ENCODE peak calls at places on chromosomes 3 and 15, in eight cellular contexts. Y is stimulated activated CD4-positive, alpha-beta T cell treated with anti-CD3 and anti-CD28 coated beads, Interleukin-15, amount 100 ng/mL, for 1 hour; X is cardiac muscle cell; G is stimulated activated naive CD4-positive, alpha-beta T cell; N is AG09319; W is MM.1S; R is neural progenitor cell; C is NCI-H2029. E is an unnamed sample.
A peak's percentile ranks its signal among the peaks of the same experiment; 100 is the strongest.

GRCh38 chr15:78730955-78731354 is 80.3 kb downstream of the ADAMTS7 start:
- DNase-seq in Y (no peak), X (no peak), G (no peak), N (no peak), C (no peak), R (no peak), W (no peak), E (no peak)

GRCh38 chr15:79682285-79682684 is 214.5 kb downstream of the MTHFS start:
- DNase-seq in Y (no peak), N (peak; percentile 53), C (no peak), X (no peak), R (no peak), G (no peak), W (no peak), E (no peak)

GRCh38 chr15:101031203-101031602 is 112.0 kb downstream of the LRRK1 start:
- DNase-seq in Y (no peak), N (no peak), C (peak; percentile 30), W (no peak), R (no peak), X (no peak), G (no peak), E (no peak)

GRCh38 chr15:91234759-91235158 is 134.7 kb downstream of the SV2B start:
- DNase-seq in Y (no peak), G (no peak), X (no peak), R (no peak), C (no peak), W (no peak), N (no peak), E (no peak)

GRCh38 chr3:190362258-190362657 is 25.7 kb upstream of the CLDN16 start:
- DNase-seq in N (no peak), Y (no peak), X (no peak), G (no peak), R (peak; percentile 37), C (no peak), W (no peak), E (no peak)

GRCh38 chr15:101615414-101615985 is 36.7 kb downstream of the TM2D3 start:
- DNase-seq in W (no peak), Y (no peak), X (no peak), C (no peak), N (no peak), G (no peak), R (no peak), E (no peak)

GRCh38 chr3:53921296-53921695 is 29.6 kb upstream of the SELENOK start:
- DNase-seq in C (no peak), N (no peak), W (no peak), R (no peak), X (no peak), Y (no peak), G (no peak), E (no peak)

GRCh38 chr3:12934431-12934830 is 93.1 kb upstream of the RPL32 start:
- DNase-seq in G (no peak), Y (no peak), C (no peak), R (no peak), W (no peak), X (peak; percentile 71), N (no peak), E (no peak)

GRCh38 chr3:181730364-181730763 is 18.6 kb downstream of the SOX2 start:
- DNase-seq in G (no peak), C (no peak), X (no peak), Y (no peak), R (no peak), N (no peak), W (no peak), E (no peak)

GRCh38 chr3:185320949-185321348 is 42.0 kb upstream of the MAP3K13 start:
- DNase-seq in C (no peak), Y (no peak), R (no peak), G (no peak), N (no peak), W (no peak), X (no peak), E (no peak)

GRCh38 chr15:91561371-91562100 is 292.0 kb upstream of the SLCO3A1 start:
- DNase-seq in C (no peak), R (peak; percentile 3), G (no peak), Y (no peak), X (no peak), W (no peak), N (peak; percentile 48), E (no peak)

GRCh38 chr15:71538922-71539321 is 271.4 kb upstream of the NR2E3 start:
- DNase-seq in W (no peak), R (peak; percentile 33), C (no peak), X (no peak), G (no peak), N (no peak), Y (no peak), E (no peak)

GRCh38 chr3:46895204-46895660 is 17.7 kb downstream of the PTH1R start:
- DNase-seq in X (peak; percentile 67), N (no peak), Y (peak; percentile 73), R (peak; percentile 69), C (peak; percentile 34), W (peak; percentile 57), G (peak; percentile 71), E (no peak)

GRCh38 chr3:123373535-123373987 is 75.3 kb downstream of the ADCY5 start:
- DNase-seq in W (no peak), C (no peak), Y (no peak), N (no peak), R (no peak), X (peak; percentile 93), G (no peak), E (no peak)

GRCh38 chr3:187919018-187919417 is 173.8 kb upstream of the BCL6 start:
- DNase-seq in W (no peak), N (no peak), Y (no peak), C (no peak), G (peak; percentile 13), R (no peak), X (no peak), E (no peak)

GRCh38 chr3:32780735-32781210 is 37.0 kb upstream of the TRIM71 start:
- DNase-seq in R (peak; percentile 97), Y (no peak), W (peak; percentile 42), C (no peak), G (no peak), N (no peak), X (peak; percentile 80), E (no peak)

GRCh38 chr15:52790166-52790708 is at the start of gene ONECUT1:
- DNase-seq in X (peak; percentile 84), C (no peak), N (no peak), R (peak; percentile 91), G (no peak), W (peak; percentile 71), Y (peak; percentile 47), E (no peak)

GRCh38 chr15:98800437-98801233 is 152.3 kb downstream of the IGF1R start:
- DNase-seq in N (peak; percentile 80), W (no peak), C (no peak), Y (no peak), R (peak; percentile 76), X (peak; percentile 57), G (no peak), E (peak; percentile 68)

GRCh38 chr15:42149493-42150245 is 6.8 kb downstream of the PLA2G4F start:
- DNase-seq in C (no peak), G (no peak), W (no peak), N (no peak), Y (no peak), X (no peak), R (no peak), E (no peak)

E was measured in NCI-H1417 treated with DMSO at 0.1 percent for 48 hours.